ENCODE peak calls at places on chromosome 17, in six cellular contexts. One of them, this sample, is unnamed.

GRCh38 chr17:5516060-5516792 is 29.9 kb downstream of the MIS12 start:
- DNase-seq in HCT116: peak
- DNase-seq in uterus: peak
- DNase-seq in neural progenitor cell: no peak
- DNase-seq in kidney: no peak
- DNase-seq in tibial nerve: no peak
- DNase-seq in this sample: no peak

GRCh38 chr17:65017375-65017774 is 39.2 kb downstream of the GNA13 start:
- DNase-seq in HCT116: no peak
- DNase-seq in uterus: no peak
- DNase-seq in neural progenitor cell: peak
- DNase-seq in kidney: no peak
- DNase-seq in tibial nerve: no peak
- DNase-seq in this sample: no peak

GRCh38 chr17:82399030-82399429 is 19.1 kb upstream of the HEXD start:
- DNase-seq in HCT116: no peak
- DNase-seq in uterus: peak
- DNase-seq in neural progenitor cell: no peak
- DNase-seq in kidney: peak
- DNase-seq in tibial nerve: peak
- DNase-seq in this sample: no peak

GRCh38 chr17:58120195-58120822 is 27.9 kb upstream of the OR4D1 start:
- DNase-seq in HCT116: peak
- DNase-seq in uterus: no peak
- DNase-seq in neural progenitor cell: peak
- DNase-seq in kidney: no peak
- DNase-seq in tibial nerve: peak
- DNase-seq in this sample: no peak

GRCh38 chr17:81579298-81579697 is 27.1 kb upstream of the FAAP100 start:
- DNase-seq in HCT116: no peak
- DNase-seq in uterus: no peak
- DNase-seq in neural progenitor cell: no peak
- DNase-seq in kidney: peak
- DNase-seq in tibial nerve: no peak
- DNase-seq in this sample: no peak

GRCh38 chr17:55208078-55208812 is 56.5 kb upstream of the HLF start:
- DNase-seq in HCT116: no peak
- DNase-seq in uterus: no peak
- DNase-seq in neural progenitor cell: no peak
- DNase-seq in kidney: no peak
- DNase-seq in tibial nerve: no peak
- DNase-seq in this sample: no peak

GRCh38 chr17:56737741-56738161 is 96.0 kb downstream of the C17orf67 start:
- DNase-seq in HCT116: no peak
- DNase-seq in uterus: no peak
- DNase-seq in neural progenitor cell: no peak
- DNase-seq in kidney: no peak
- DNase-seq in tibial nerve: no peak
- DNase-seq in this sample: no peak

GRCh38 chr17:42502091-42502490 is 34.0 kb upstream of the NAGLU start:
- DNase-seq in HCT116: no peak
- DNase-seq in uterus: no peak
- DNase-seq in neural progenitor cell: no peak
- DNase-seq in kidney: no peak
- DNase-seq in tibial nerve: no peak
- DNase-seq in this sample: no peak

GRCh38 chr17:45091778-45092425 is 30.8 kb downstream of the NMT1 start:
- DNase-seq in HCT116: no peak
- DNase-seq in uterus: no peak
- DNase-seq in neural progenitor cell: no peak
- DNase-seq in kidney: no peak
- DNase-seq in tibial nerve: no peak
- DNase-seq in this sample: no peak

GRCh38 chr17:48643697-48644012 is 17.5 kb upstream of the HOXB9 start:
- DNase-seq in HCT116: no peak
- DNase-seq in uterus: no peak
- DNase-seq in neural progenitor cell: no peak
- DNase-seq in kidney: no peak
- DNase-seq in tibial nerve: no peak
- DNase-seq in this sample: no peak

GRCh38 chr17:42078396-42079042 is 19.8 kb downstream of the ZNF385C start:
- DNase-seq in HCT116: no peak
- DNase-seq in uterus: no peak
- DNase-seq in neural progenitor cell: no peak
- DNase-seq in kidney: no peak
- DNase-seq in tibial nerve: no peak
- DNase-seq in this sample: no peak

GRCh38 chr17:82281502-82282238 is 8.2 kb upstream of the CSNK1D start:
- DNase-seq in HCT116: peak
- DNase-seq in uterus: no peak
- DNase-seq in neural progenitor cell: no peak
- DNase-seq in kidney: peak
- DNase-seq in tibial nerve: no peak
- DNase-seq in this sample: no peak

GRCh38 chr17:8649157-8650118 is 18.9 kb upstream of the MYH10 start:
- DNase-seq in HCT116: no peak
- DNase-seq in uterus: peak
- DNase-seq in neural progenitor cell: no peak
- DNase-seq in kidney: no peak
- DNase-seq in tibial nerve: no peak
- DNase-seq in this sample: no peak

GRCh38 chr17:48575673-48576478 is 2.3 kb downstream of the HOXB4 start:
- DNase-seq in HCT116: no peak
- DNase-seq in uterus: no peak
- DNase-seq in neural progenitor cell: peak
- DNase-seq in kidney: no peak
- DNase-seq in tibial nerve: no peak
- DNase-seq in this sample: no peak

GRCh38 chr17:21538615-21539014 is 153.7 kb upstream of the KCNJ18 start:
- DNase-seq in HCT116: no peak
- DNase-seq in uterus: no peak
- DNase-seq in neural progenitor cell: no peak
- DNase-seq in kidney: no peak
- DNase-seq in tibial nerve: no peak
- DNase-seq in this sample: no peak

GRCh38 chr17:42340691-42341127 is 47.5 kb downstream of the STAT3 start:
- DNase-seq in HCT116: no peak
- DNase-seq in uterus: no peak
- DNase-seq in neural progenitor cell: no peak
- DNase-seq in kidney: no peak
- DNase-seq in tibial nerve: no peak
- DNase-seq in this sample: no peak

GRCh38 chr17:70187383-70187782 is 18.1 kb downstream of the KCNJ2 start:
- DNase-seq in HCT116: no peak
- DNase-seq in uterus: no peak
- DNase-seq in neural progenitor cell: no peak
- DNase-seq in kidney: no peak
- DNase-seq in tibial nerve: no peak
- DNase-seq in this sample: no peak

GRCh38 chr17:66165537-66166123 is 26.3 kb downstream of the CEP112 start:
- DNase-seq in HCT116: peak
- DNase-seq in uterus: no peak
- DNase-seq in neural progenitor cell: peak
- DNase-seq in kidney: no peak
- DNase-seq in tibial nerve: peak
- DNase-seq in this sample: no peak

GRCh38 chr17:17364338-17364667 is 61.1 kb downstream of the NT5M start:
- DNase-seq in HCT116: no peak
- DNase-seq in uterus: no peak
- DNase-seq in neural progenitor cell: peak
- DNase-seq in kidney: peak
- DNase-seq in tibial nerve: no peak
- DNase-seq in this sample: no peak
- H3K4me3 ChIP-seq in HCT116: no peak
- H3K4me3 ChIP-seq in uterus: no peak
- H3K4me3 ChIP-seq in neural progenitor cell: no peak
- H3K4me3 ChIP-seq in kidney: no peak
- H3K4me3 ChIP-seq in tibial nerve: no peak
- H3K4me3 ChIP-seq in this sample: no peak

DNA sequence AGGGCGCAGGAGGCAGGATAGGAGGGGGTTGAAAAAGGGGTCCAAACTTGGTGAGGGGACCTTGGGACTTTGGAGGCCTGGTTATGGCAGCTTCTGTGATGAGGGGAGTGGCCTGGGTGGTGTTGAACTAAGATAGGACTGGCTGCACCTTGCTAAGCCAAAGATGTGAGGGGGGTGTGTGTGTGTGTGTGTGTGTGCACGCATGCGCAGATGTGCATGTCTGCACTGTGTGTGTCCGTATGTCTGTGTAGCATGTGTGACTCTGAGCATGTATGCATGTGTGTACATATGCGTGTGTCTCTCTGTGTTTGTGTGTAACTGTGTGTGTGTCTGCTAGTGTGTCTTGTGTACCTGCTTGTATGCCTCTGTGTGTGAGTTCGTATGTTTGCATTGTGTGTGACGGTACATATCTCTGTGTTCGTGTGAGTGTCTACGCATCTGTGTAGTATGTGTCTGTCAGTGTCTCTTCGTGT is 4.1 kb downstream of the SLC16A5 start:
- DNase-seq in HCT116: no peak
- DNase-seq in uterus: no peak
- DNase-seq in neural progenitor cell: no peak
- DNase-seq in kidney: no peak
- DNase-seq in tibial nerve: no peak
- DNase-seq in this sample: no peak
- H3K4me3 ChIP-seq in HCT116: no peak
- H3K4me3 ChIP-seq in uterus: no peak
- H3K4me3 ChIP-seq in neural progenitor cell: no peak
- H3K4me3 ChIP-seq in kidney: no peak
- H3K4me3 ChIP-seq in tibial nerve: no peak
- H3K4me3 ChIP-seq in this sample: no peak

DNA sequence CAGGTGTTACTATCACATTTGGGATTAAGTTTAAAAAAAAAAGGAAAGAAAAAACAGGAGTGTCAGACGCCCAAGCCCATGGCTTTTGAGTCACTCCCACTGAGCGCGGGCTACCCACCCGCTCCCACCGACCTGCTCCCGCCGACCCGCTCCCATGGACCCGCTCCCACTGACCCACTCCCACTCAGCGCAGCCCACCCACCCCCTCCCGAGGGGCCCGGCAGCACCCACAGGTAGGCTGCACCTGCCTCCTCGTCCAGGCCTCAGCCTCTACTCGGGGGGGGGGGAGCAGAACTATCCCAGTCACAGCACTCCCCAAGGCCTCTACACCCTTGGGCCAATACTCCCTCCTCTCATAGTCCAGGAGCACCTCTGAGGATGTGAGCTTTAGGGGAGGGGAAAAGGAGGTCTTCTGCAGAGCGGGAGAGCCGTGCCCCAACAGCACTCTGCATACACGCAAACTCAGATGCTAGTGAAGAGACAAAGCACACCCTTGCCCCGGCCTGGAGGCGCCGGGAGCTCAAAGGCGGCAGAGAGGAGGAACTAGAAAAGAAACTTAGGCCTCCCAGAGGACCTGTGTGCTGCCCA is 2.9 kb downstream of the CLUH start:
- DNase-seq in HCT116: no peak
- DNase-seq in uterus: no peak
- DNase-seq in neural progenitor cell: no peak
- DNase-seq in kidney: peak
- DNase-seq in tibial nerve: no peak
- DNase-seq in this sample: no peak
- H3K4me3 ChIP-seq in HCT116: peak
- H3K4me3 ChIP-seq in uterus: no peak
- H3K4me3 ChIP-seq in neural progenitor cell: no peak
- H3K4me3 ChIP-seq in kidney: peak
- H3K4me3 ChIP-seq in tibial nerve: no peak
- H3K4me3 ChIP-seq in this sample: peak

DNA sequence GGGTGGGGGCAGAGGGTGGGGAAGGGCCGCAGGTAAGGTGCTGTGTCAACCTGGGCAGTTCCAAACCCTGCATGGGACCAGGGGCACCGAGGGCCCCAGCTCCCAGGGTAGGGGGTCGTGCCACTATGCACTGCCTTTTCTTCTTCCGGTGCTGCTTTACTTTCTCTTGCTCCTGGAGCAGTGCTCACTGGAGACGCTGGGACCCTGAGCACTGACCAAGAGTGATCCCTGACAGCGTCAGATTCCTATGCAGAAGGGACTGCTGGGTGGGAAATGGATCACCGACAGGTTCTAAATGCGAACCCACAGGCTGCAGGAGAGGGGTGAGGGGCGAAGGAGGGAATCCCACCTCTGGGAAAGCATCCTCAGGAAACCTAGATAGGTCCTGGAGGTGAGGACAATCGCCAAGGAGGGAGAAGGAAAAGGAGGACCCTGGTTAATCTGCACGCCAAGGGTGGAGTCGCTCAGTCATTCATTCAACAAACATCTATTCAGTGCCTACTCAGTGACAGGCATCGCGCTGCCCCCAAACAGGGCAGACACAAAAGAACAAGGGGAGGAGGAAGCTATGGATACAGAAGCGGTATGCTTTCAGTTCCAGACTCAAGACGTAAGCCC is 470.2 kb downstream of the SOX9 start:
- DNase-seq in HCT116: no peak
- DNase-seq in uterus: no peak
- DNase-seq in neural progenitor cell: no peak
- DNase-seq in kidney: no peak
- DNase-seq in tibial nerve: no peak
- DNase-seq in this sample: no peak
- H3K4me3 ChIP-seq in HCT116: peak
- H3K4me3 ChIP-seq in uterus: no peak
- H3K4me3 ChIP-seq in neural progenitor cell: peak
- H3K4me3 ChIP-seq in kidney: peak
- H3K4me3 ChIP-seq in tibial nerve: peak
- H3K4me3 ChIP-seq in this sample: peak

GRCh38 chr17:73998246-73999220 is 204.9 kb upstream of the RPL38 start:
- DNase-seq in HCT116: peak
- DNase-seq in uterus: peak
- DNase-seq in neural progenitor cell: peak
- DNase-seq in kidney: no peak
- DNase-seq in tibial nerve: peak
- DNase-seq in this sample: no peak

GRCh38 chr17:74002241-74002640 is 201.2 kb upstream of the RPL38 start:
- DNase-seq in HCT116: no peak
- DNase-seq in uterus: no peak
- DNase-seq in neural progenitor cell: no peak
- DNase-seq in kidney: no peak
- DNase-seq in tibial nerve: no peak
- DNase-seq in this sample: no peak

GRCh38 chr17:73999246-73999645 is 204.2 kb upstream of the RPL38 start:
- DNase-seq in HCT116: no peak
- DNase-seq in uterus: no peak
- DNase-seq in neural progenitor cell: no peak
- DNase-seq in kidney: no peak
- DNase-seq in tibial nerve: no peak
- DNase-seq in this sample: no peak
- H3K4me3 ChIP-seq in HCT116: no peak
- H3K4me3 ChIP-seq in uterus: no peak
- H3K4me3 ChIP-seq in neural progenitor cell: no peak
- H3K4me3 ChIP-seq in kidney: no peak
- H3K4me3 ChIP-seq in tibial nerve: no peak
- H3K4me3 ChIP-seq in this sample: peak

This sample was measured in esophagus muscularis mucosa.